ENCODE peak calls at places on chromosome 15, in ten cellular contexts. H is adrenal gland; E is anterior cingulate cortex; X is HFFc6; M is HT1080; K is smooth muscle cell of the brain vasculature; F is effector CD4-positive, alpha-beta T cell; I is H9; W is NAMALWA; A is hypothalamus. Q is an unnamed sample.

GRCh38 chr15:60575995-60576394 is 97.1 kb upstream of the ICE2 start:
- DNase-seq in H (no peak), E (no peak), X (peak), M (peak), K (no peak), F (no peak), I (no peak), W (no peak), A (no peak), Q (no peak)

GRCh38 chr15:68552773-68553172 is 26.0 kb upstream of the CORO2B start:
- DNase-seq in H (no peak), E (peak), X (peak), M (peak), K (no peak), F (no peak), I (no peak), W (no peak), A (no peak), Q (peak)

GRCh38 chr15:90451215-90451850 is 63.3 kb downstream of the IQGAP1 start:
- DNase-seq in H (no peak), E (no peak), X (peak), M (peak), K (peak), F (no peak), I (peak), W (no peak), A (no peak), Q (no peak)

GRCh38 chr15:78088773-78089080 is 3.6 kb upstream of the SH2D7 start:
- DNase-seq in H (no peak), E (no peak), X (no peak), M (no peak), K (no peak), F (no peak), I (no peak), W (no peak), A (no peak), Q (no peak)

GRCh38 chr15:63122002-63122893 is 587 bp downstream of the LACTB start:
- DNase-seq in H (peak), E (peak), X (peak), M (peak), K (no peak), F (peak), I (peak), W (peak), A (peak), Q (peak)

GRCh38 chr15:75234191-75234810 is 23.8 kb upstream of the GOLGA6C start:
- DNase-seq in H (peak), E (no peak), X (no peak), M (no peak), K (no peak), F (no peak), I (no peak), W (no peak), A (no peak), Q (no peak)

GRCh38 chr15:59699810-59700431 is 10.8 kb upstream of the BNIP2 start:
- DNase-seq in H (no peak), E (no peak), X (no peak), M (peak), K (no peak), F (no peak), I (no peak), W (no peak), A (no peak), Q (no peak)

GRCh38 chr15:42608767-42609488 is 33.5 kb downstream of the STARD9 start:
- DNase-seq in H (no peak), E (no peak), X (no peak), M (no peak), K (no peak), F (no peak), I (no peak), W (no peak), A (no peak), Q (no peak)

GRCh38 chr15:62855085-62855476 is 187.5 kb upstream of the TPM1 start:
- DNase-seq in H (no peak), E (no peak), X (no peak), M (no peak), K (no peak), F (no peak), I (no peak), W (no peak), A (no peak), Q (no peak)

GRCh38 chr15:90232941-90233700 is 620 bp downstream of the CIB1 start:
- DNase-seq in H (peak), E (no peak), X (peak), M (peak), K (no peak), F (peak), I (peak), W (peak), A (no peak), Q (peak)

GRCh38 chr15:61879219-61879618 is 181.0 kb downstream of the VPS13C start:
- DNase-seq in H (no peak), E (no peak), X (no peak), M (peak), K (no peak), F (no peak), I (no peak), W (no peak), A (no peak), Q (no peak)

GRCh38 chr15:31439328-31439727 is 112.7 kb downstream of the KLF13 start:
- DNase-seq in H (no peak), E (no peak), X (no peak), M (peak), K (no peak), F (no peak), I (peak), W (peak), A (no peak), Q (no peak)

GRCh38 chr15:48722764-48723661 is 77.5 kb upstream of the FBN1 start:
- DNase-seq in H (peak), E (no peak), X (peak), M (peak), K (no peak), F (no peak), I (no peak), W (no peak), A (no peak), Q (peak)

GRCh38 chr15:63918317-63918672 is 84.5 kb upstream of the HERC1 start:
- DNase-seq in H (no peak), E (no peak), X (no peak), M (no peak), K (no peak), F (no peak), I (peak), W (no peak), A (no peak), Q (no peak)

GRCh38 chr15:52765779-52766178 is 24.4 kb downstream of the ONECUT1 start:
- DNase-seq in H (no peak), E (no peak), X (peak), M (no peak), K (no peak), F (no peak), I (no peak), W (no peak), A (no peak), Q (no peak)

GRCh38 chr15:67042490-67043181 is 22.8 kb upstream of the SMAD3 start:
- DNase-seq in H (no peak), E (no peak), X (peak), M (peak), K (no peak), F (no peak), I (no peak), W (no peak), A (no peak), Q (peak)

GRCh38 chr15:101152914-101153313 is 98.9 kb downstream of the CHSY1 start:
- DNase-seq in H (no peak), E (peak), X (no peak), M (no peak), K (no peak), F (no peak), I (peak), W (peak), A (no peak), Q (no peak)

GRCh38 chr15:75808563-75808962 is 34.7 kb upstream of the UBE2Q2 start:
- DNase-seq in H (no peak), E (no peak), X (no peak), M (no peak), K (no peak), F (no peak), I (no peak), W (no peak), A (no peak), Q (no peak)

GRCh38 chr15:68528891-68529290 is 49.9 kb upstream of the CORO2B start:
- DNase-seq in H (no peak), E (no peak), X (no peak), M (peak), K (no peak), F (no peak), I (no peak), W (no peak), A (no peak), Q (no peak)

GRCh38 chr15:65089206-65089824 is 12.8 kb downstream of the KBTBD13 start:
- DNase-seq in H (peak), E (no peak), X (no peak), M (no peak), K (no peak), F (no peak), I (no peak), W (no peak), A (no peak), Q (no peak)

GRCh38 chr15:26294062-26294689 is 431.0 kb upstream of the ATP10A start:
- DNase-seq in H (no peak), E (no peak), X (no peak), M (no peak), K (no peak), F (no peak), I (peak), W (no peak), A (no peak), Q (no peak)

GRCh38 chr15:49815937-49816336 is 195.1 kb downstream of the DTWD1 start:
- DNase-seq in H (no peak), E (no peak), X (peak), M (peak), K (no peak), F (no peak), I (no peak), W (no peak), A (no peak), Q (peak)

GRCh38 chr15:94266789-94267188 is 35.4 kb downstream of the MCTP2 start:
- DNase-seq in H (no peak), E (no peak), X (no peak), M (no peak), K (no peak), F (no peak), I (no peak), W (no peak), A (no peak), Q (no peak)

GRCh38 chr15:43008150-43008549 is 87.6 kb upstream of the TTBK2 start:
- DNase-seq in H (no peak), E (no peak), X (no peak), M (no peak), K (no peak), F (no peak), I (no peak), W (no peak), A (no peak), Q (no peak)

GRCh38 chr15:60090747-60091146 is 86.6 kb downstream of the FOXB1 start:
- DNase-seq in H (no peak), E (no peak), X (no peak), M (no peak), K (no peak), F (no peak), I (no peak), W (no peak), A (no peak), Q (no peak)

GRCh38 chr15:87716422-87716821 is 540.1 kb downstream of the NTRK3 start:
- DNase-seq in H (no peak), E (no peak), X (no peak), M (no peak), K (no peak), F (no peak), I (peak), W (peak), A (no peak), Q (no peak)

GRCh38 chr15:40046721-40047412 is 7.9 kb upstream of the SRP14 start:
- DNase-seq in H (no peak), E (no peak), X (peak), M (peak), K (no peak), F (no peak), I (no peak), W (no peak), A (no peak), Q (peak)